ENCODE peak calls at places on chromosomes 12 and 14, in eight cellular contexts. G is A549, Q is prostate gland, N is stomach, Z is upper lobe of left lung, I is ovary, P is uterus, K is heart left ventricle. A is an unnamed sample.

GRCh38 chr14:85426068-85426935 is 103.6 kb upstream of the FLRT2 start:
- DNase-seq in N (no peak), Q (no peak), G (no peak), I (no peak), K (no peak), Z (no peak), P (no peak), A (peak)

GRCh38 chr12:80400591-80400991 is 43.4 kb upstream of the PTPRQ start:
- DNase-seq in I (no peak), Q (no peak), P (no peak), G (no peak), Z (peak), K (no peak), N (no peak), A (no peak)

GRCh38 chr12:46357438-46358324 is 14.9 kb downstream of the SLC38A2 start:
- DNase-seq in K (no peak), G (no peak), P (no peak), N (no peak), I (no peak), Q (no peak), Z (no peak), A (no peak)

GRCh38 chr14:32010561-32011188 is 66.4 kb upstream of the ARHGAP5 start:
- DNase-seq in Q (no peak), K (no peak), G (peak), Z (no peak), I (no peak), N (no peak), P (no peak), A (no peak)

GRCh38 chr14:20332946-20333782 is at the start of gene CCNB1IP1:
- DNase-seq in G (peak), K (peak), I (peak), N (peak), Q (peak), P (peak), Z (no peak), A (peak)

GRCh38 chr14:105888784-105889665 is 362.6 kb downstream of the TMEM121 start:
- DNase-seq in Q (no peak), N (no peak), K (peak), P (peak), Z (peak), I (peak), G (no peak), A (no peak)

GRCh38 chr12:26226119-26226518 is 30.7 kb downstream of the SSPN start:
- DNase-seq in Q (no peak), G (no peak), Z (no peak), I (no peak), P (no peak), N (no peak), K (no peak), A (no peak)

GRCh38 chr12:116150001-116150400 is 127.5 kb downstream of the MED13L start:
- DNase-seq in I (no peak), Z (no peak), N (no peak), P (no peak), Q (no peak), G (no peak), K (no peak), A (no peak)

GRCh38 chr12:52349196-52349595 is 18.1 kb downstream of the KRT85 start:
- DNase-seq in P (no peak), N (no peak), Q (no peak), G (no peak), K (no peak), Z (no peak), I (no peak), A (no peak)

GRCh38 chr12:14260011-14260993 is 105.2 kb upstream of the ATF7IP start:
- DNase-seq in G (no peak), I (peak), K (peak), P (peak), Q (peak), Z (peak), N (peak), A (peak)

GRCh38 chr14:97164014-97164413 is 366.8 kb downstream of the VRK1 start:
- DNase-seq in P (no peak), K (no peak), I (no peak), Z (no peak), N (no peak), G (no peak), Q (no peak), A (no peak)

GRCh38 chr12:96238336-96239031 is 44.3 kb downstream of the ELK3 start:
- DNase-seq in N (no peak), Z (peak), G (no peak), I (no peak), Q (no peak), K (peak), P (no peak), A (no peak)

GRCh38 chr12:52496054-52496453 is 3.0 kb upstream of the KRT6A start:
- DNase-seq in Z (no peak), G (no peak), K (no peak), P (no peak), I (no peak), N (no peak), Q (no peak), A (no peak)

GRCh38 chr12:663293-663871 is at the start of gene NINJ2:
- DNase-seq in G (no peak), N (no peak), Q (no peak), Z (no peak), I (no peak), K (peak), P (no peak), A (peak)

GRCh38 chr12:68180792-68181744 is 21.5 kb upstream of the IFNG start:
- DNase-seq in N (no peak), Z (no peak), I (no peak), Q (no peak), K (no peak), G (no peak), P (no peak), A (no peak)

GRCh38 chr12:132605055-132605441 is 5.3 kb downstream of the LRCOL1 start:
- DNase-seq in N (no peak), P (no peak), G (no peak), K (no peak), I (no peak), Q (no peak), Z (no peak), A (no peak)

GRCh38 chr12:115990241-115990640 is 287.3 kb downstream of the MED13L start:
- DNase-seq in Z (no peak), G (no peak), K (no peak), I (no peak), N (no peak), P (no peak), Q (no peak), A (no peak)

GRCh38 chr12:6370994-6371754 is 4.2 kb downstream of the SCNN1A start:
- DNase-seq in G (peak), N (peak), I (no peak), Q (peak), K (no peak), P (peak), Z (peak), A (no peak)

DNA sequence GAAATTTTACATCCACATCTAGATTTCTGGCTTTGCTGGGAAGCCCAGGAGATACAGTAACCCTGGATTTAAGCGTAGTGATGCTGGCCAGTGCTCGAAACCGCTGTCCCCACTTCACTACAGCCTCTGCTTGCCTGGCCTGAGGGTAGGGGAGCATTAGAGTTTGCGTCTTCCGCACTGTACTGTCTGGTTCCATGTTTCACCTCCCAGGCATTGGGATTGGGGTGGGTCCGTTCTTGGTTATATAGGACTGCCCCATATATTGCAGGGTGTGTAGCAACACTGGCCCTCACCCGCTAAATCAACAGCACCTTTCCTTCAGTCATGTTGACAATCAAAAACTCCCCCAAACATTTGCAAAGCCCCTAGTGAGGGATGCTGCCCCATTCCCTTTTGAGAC is 240.8 kb downstream of the ZFP36L1 start:
- DNase-seq in Z (no peak), P (peak), G (no peak), Q (no peak), I (no peak), K (no peak), N (no peak), A (no peak)
- TF ChIP-seq POLR2A in Z (no peak), P (no peak), G (no peak), Q (no peak), I (no peak), K (no peak), N (no peak), A (no peak)

DNA sequence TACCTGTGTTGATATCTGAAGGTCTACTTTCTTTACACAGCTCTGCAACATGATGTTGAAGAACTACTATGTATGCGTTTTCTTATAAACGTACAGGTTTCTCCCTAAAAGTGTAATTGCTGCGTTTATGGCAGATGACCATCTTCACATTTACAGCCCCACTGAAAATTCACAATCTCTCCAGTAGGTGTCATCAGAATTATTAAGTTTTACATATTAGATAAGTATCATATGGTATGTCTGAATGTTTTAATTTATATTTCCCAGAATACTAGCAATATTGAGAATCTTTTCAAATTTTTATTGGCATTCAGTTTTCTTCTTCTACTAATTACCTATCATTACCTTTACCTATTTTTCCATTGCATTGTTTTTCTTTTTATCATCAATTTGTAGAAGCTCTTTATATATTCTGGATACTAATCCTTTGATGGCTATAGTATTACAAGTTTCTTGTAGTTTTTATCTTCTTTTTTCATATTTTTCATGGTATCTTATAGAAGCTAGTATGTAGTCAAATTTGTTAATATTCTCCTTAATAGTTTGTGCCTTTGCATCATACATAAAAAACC is 123.5 kb downstream of the CAPZA3 start:
- DNase-seq in G (no peak), N (no peak), I (no peak), K (no peak), Q (no peak), Z (no peak), P (no peak), A (no peak)
- TF ChIP-seq CTCF in G (peak), N (no peak), I (no peak), K (peak), Q (peak), Z (peak), P (no peak), A (peak)

GRCh38 chr12:16174282-16174681 is 103.2 kb downstream of the SLC15A5 start:
- DNase-seq in Z (no peak), N (no peak), G (no peak), K (no peak), P (no peak), Q (no peak), I (no peak), A (no peak)
- TF ChIP-seq POLR2A in Z (no peak), N (no peak), G (no peak), K (no peak), P (no peak), Q (no peak), I (no peak), A (no peak)

GRCh38 chr14:74913986-74914573 is 9.0 kb downstream of the RPS6KL1 start:
- DNase-seq in Z (no peak), Q (peak), I (peak), K (peak), G (peak), N (peak), P (peak), A (peak)
- TF ChIP-seq CTCF in Z (peak), Q (peak), I (peak), K (peak), G (peak), N (no peak), P (peak), A (peak)

GRCh38 chr12:104415308-104415980 is 41.3 kb upstream of the CHST11 start:
- DNase-seq in Z (no peak), N (no peak), I (no peak), Q (no peak), G (no peak), K (no peak), P (no peak), A (no peak)
- TF ChIP-seq POLR2A in Z (no peak), N (no peak), I (no peak), Q (no peak), G (no peak), K (no peak), P (no peak), A (no peak)

GRCh38 chr12:111304642-111305071 is 64.2 kb downstream of the PHETA1 start:
- DNase-seq in G (no peak), P (no peak), K (no peak), Z (no peak), I (no peak), Q (no peak), N (no peak), A (peak)
- TF ChIP-seq CTCF in G (peak), P (no peak), K (peak), Z (peak), I (no peak), Q (no peak), N (no peak), A (peak)

DNA sequence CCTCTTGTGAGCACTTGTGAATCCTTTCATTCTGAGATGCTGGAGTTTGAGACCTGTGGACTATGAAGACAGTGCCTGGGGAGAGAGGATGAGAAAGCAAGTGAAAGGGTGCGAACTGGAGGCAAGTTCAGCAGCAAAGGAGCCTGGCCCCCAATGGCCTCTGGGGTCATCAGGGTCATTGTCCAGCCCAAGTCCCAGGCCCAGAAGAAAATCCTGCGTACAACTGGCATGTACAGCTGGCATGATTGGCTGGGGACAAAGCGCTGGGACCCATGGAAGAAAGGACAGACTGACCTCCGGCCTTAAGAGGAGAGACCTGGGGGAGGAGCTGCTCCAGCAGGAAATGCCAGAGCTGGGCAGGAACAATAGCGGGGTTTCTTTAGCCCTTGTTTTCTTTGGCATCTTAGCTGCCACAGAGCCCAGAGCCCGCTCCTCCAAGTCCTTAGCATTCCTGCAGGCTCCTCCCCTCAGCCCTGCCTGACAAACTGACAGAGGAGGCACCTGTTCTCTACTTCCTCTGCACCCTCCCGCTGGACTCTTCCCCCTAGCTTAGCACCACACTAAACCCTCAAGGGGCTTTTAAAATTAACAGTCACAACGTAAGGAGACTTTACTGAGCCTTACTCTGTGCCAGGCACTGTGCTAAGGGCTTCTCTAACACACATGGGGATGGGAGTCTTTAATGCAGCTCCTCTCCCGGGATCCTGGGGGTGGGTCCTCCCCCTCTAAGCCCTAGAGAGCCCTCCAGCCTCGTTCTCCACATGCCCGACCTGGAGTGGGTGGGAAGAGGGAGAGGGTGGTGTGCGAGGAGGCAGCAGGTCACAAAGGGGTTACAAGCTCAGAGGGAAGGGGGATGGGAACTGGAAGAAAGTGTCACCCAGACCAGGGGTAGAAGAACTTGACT is 1.9 kb upstream of the AQP5 start:
- DNase-seq in N (peak), Q (peak), K (peak), G (peak), I (no peak), P (no peak), Z (no peak), A (peak)
- TF ChIP-seq POLR2A in N (no peak), Q (no peak), K (no peak), G (no peak), I (no peak), P (no peak), Z (no peak), A (no peak)

GRCh38 chr14:26163761-26164160 is 434.1 kb downstream of the NOVA1 start:
- DNase-seq in N (no peak), Z (no peak), K (no peak), Q (no peak), G (no peak), I (no peak), P (no peak), A (no peak)
- TF ChIP-seq CTCF in N (no peak), Z (no peak), K (no peak), Q (peak), G (no peak), I (no peak), P (peak), A (peak)

GRCh38 chr14:24833385-24833784 is 199.4 kb upstream of the GZMB start:
- DNase-seq in Q (no peak), P (no peak), K (no peak), N (no peak), I (no peak), G (no peak), Z (no peak), A (no peak)
- TF ChIP-seq POLR2A in Q (no peak), P (no peak), K (no peak), N (no peak), I (no peak), G (no peak), Z (no peak), A (no peak)

GRCh38 chr14:104871145-104871655 is 6.1 kb downstream of the CEP170B start:
- DNase-seq in Q (no peak), G (no peak), N (no peak), Z (no peak), P (no peak), K (no peak), I (no peak), A (no peak)

GRCh38 chr14:104869669-104870367 is 4.8 kb downstream of the CEP170B start:
- DNase-seq in I (no peak), Q (no peak), K (no peak), Z (peak), N (no peak), P (no peak), G (no peak), A (no peak)

GRCh38 chr14:104871656-104872468 is 6.8 kb downstream of the CEP170B start:
- DNase-seq in G (no peak), K (no peak), P (no peak), I (no peak), Q (no peak), Z (peak), N (no peak), A (peak)

GRCh38 chr14:104868811-104869572 is 3.9 kb downstream of the CEP170B start:
- DNase-seq in P (no peak), N (no peak), I (no peak), Z (peak), Q (no peak), K (no peak), G (no peak), A (no peak)

DNA sequence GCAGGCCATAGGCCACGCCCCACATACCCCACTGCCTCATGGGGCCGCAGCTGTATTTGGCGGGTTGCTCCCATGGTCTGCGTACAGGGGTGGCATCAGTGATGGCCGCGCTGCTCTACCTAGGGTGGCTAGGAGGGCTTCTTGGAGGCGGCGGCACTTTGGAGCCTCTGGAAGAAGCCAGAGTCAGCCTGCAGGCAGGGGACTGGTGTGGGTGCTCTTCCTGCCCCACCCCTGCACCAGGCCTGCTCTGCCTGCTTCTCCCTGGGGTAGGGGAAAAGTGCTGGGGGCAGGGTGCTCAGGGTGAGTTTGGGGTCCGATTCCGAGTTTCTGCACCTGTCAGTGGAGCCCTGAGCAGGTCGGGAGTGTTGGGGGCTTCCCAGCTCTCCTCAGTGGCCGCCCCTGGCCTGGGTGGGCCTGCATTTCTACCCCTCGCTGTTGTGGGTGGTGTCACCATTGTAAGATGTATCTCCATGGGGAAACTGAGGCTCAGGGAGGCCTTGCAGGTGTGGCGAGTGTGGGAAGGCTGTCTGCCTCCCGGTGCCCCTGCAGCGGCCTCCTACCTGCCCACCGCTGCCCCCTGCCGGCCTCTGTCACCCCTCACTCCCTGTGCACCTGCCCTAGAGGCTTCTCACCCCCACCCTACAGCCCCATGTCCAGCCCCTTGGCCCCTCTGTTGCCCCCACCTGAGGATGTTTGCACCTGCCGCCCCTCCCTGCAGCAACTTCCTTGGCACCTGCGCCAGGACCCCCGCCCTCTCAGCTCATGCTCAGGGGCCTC is 5.5 kb downstream of the CEP170B start:
- DNase-seq in P (no peak), K (no peak), Z (peak), Q (no peak), I (peak), N (peak), G (peak), A (no peak)
- TF ChIP-seq CTCF in P (no peak), K (no peak), Z (no peak), Q (no peak), I (no peak), N (no peak), G (peak), A (no peak)

A was measured in testis.